ENCODE peak calls at places on chromosomes 4 and X, in eight cellular contexts. N is endothelial cell of umbilical vein, P is HCT116, L is K562, I is H1, T is SK-N-SH, U is HepG2, R is GM12878. J is an unnamed sample.

GRCh38 chrX:45669715-45670360 is 469.2 kb upstream of the DIPK2B start:
- DNase-seq in N (no peak), P (no peak), L (no peak), I (no peak), T (no peak), U (no peak), R (no peak), J (no peak)

GRCh38 chrX:115609621-115610020 is 48.6 kb downstream of the PLS3 start:
- DNase-seq in N (peak; percentile 17), P (no peak), L (no peak), I (no peak), T (no peak), U (no peak), R (no peak), J (no peak)

GRCh38 chr4:145012841-145013240 is 85.2 kb downstream of the ANAPC10 start:
- DNase-seq in N (peak; percentile 95), P (no peak), L (no peak), I (no peak), T (no peak), U (peak; percentile 10), R (no peak), J (peak; percentile 82)

GRCh38 chr4:151129801-151130200 is 30.4 kb downstream of the RPS3A start:
- DNase-seq in N (peak; percentile 78), P (no peak), L (no peak), I (no peak), T (no peak), U (no peak), R (no peak), J (no peak)

GRCh38 chrX:8748855-8749254 is 16.9 kb upstream of the ANOS1 start:
- DNase-seq in N (peak; percentile 22), P (no peak), L (peak; percentile 22), I (no peak), T (peak; percentile 47), U (no peak), R (no peak), J (peak; percentile 16)

GRCh38 chr4:7420661-7421040 is 14.1 kb downstream of the PSAPL1 start:
- DNase-seq in N (no peak), P (no peak), L (no peak), I (peak; percentile 26), T (no peak), U (no peak), R (no peak), J (no peak)

GRCh38 chr4:165784672-165785071 is 88.4 kb upstream of the TLL1 start:
- DNase-seq in N (no peak), P (no peak), L (no peak), I (no peak), T (no peak), U (no peak), R (no peak), J (no peak)

GRCh38 chr4:118954246-118954645 is 65.6 kb downstream of the SYNPO2 start:
- DNase-seq in N (peak; percentile 32), P (peak; percentile 15), L (no peak), I (no peak), T (no peak), U (no peak), R (no peak), J (no peak)

GRCh38 chrX:95629737-95630136 is 1054.9 kb upstream of the DIAPH2 start:
- DNase-seq in N (no peak), P (no peak), L (no peak), I (no peak), T (no peak), U (no peak), R (no peak), J (peak; percentile 3)

GRCh38 chr4:77618383-77619241 is 13.0 kb downstream of the CXCL13 start:
- DNase-seq in N (peak; percentile 75), P (peak; percentile 67), L (peak; percentile 66), I (peak; percentile 83), T (peak; percentile 68), U (peak; percentile 40), R (no peak), J (no peak)

GRCh38 chr4:54392459-54392858 is 163.4 kb downstream of the PDGFRA start:
- DNase-seq in N (no peak), P (no peak), L (no peak), I (no peak), T (no peak), U (no peak), R (no peak), J (no peak)

GRCh38 chr4:153137168-153137567 is 67.1 kb upstream of the TRIM2 start:
- DNase-seq in N (peak; percentile 20), P (no peak), L (no peak), I (no peak), T (no peak), U (no peak), R (no peak), J (no peak)

GRCh38 chrX:2962346-2962745 is 33.2 kb upstream of the ARSD start:
- DNase-seq in N (no peak), P (no peak), L (no peak), I (no peak), T (no peak), U (peak; percentile 3), R (no peak), J (no peak)

GRCh38 chrX:111483876-111484275 is 27.6 kb upstream of the SERTM2 start:
- DNase-seq in N (no peak), P (no peak), L (no peak), I (no peak), T (no peak), U (no peak), R (no peak), J (no peak)

GRCh38 chrX:84188320-84188834 is 378 bp upstream of the RPS6KA6 start:
- DNase-seq in N (peak; percentile 53), P (no peak), L (no peak), I (peak; percentile 53), T (peak; percentile 82), U (no peak), R (no peak), J (no peak)

GRCh38 chr4:132065940-132066495 is 1083.1 kb upstream of the PCDH10 start:
- DNase-seq in N (peak; percentile 5), P (no peak), L (no peak), I (no peak), T (no peak), U (no peak), R (no peak), J (no peak)

GRCh38 chrX:66988331-66988730 is 349.5 kb upstream of the EDA2R start:
- DNase-seq in N (no peak), P (no peak), L (no peak), I (no peak), T (no peak), U (no peak), R (no peak), J (no peak)

GRCh38 chr4:85842540-85842939 is 367.6 kb downstream of the ARHGAP24 start:
- DNase-seq in N (peak; percentile 96), P (no peak), L (no peak), I (no peak), T (no peak), U (no peak), R (no peak), J (no peak)
- H3K4me3 ChIP-seq in N (no peak overlapping the region), P (no peak overlapping the region), L (no peak overlapping the region), I (no peak overlapping the region), T (no peak overlapping the region), U (no peak overlapping the region), R (no peak overlapping the region), J (no peak overlapping the region)

GRCh38 chrX:65902011-65902410 is 137.9 kb downstream of the VSIG4 start:
- DNase-seq in N (no peak), P (no peak), L (no peak), I (no peak), T (no peak), U (no peak), R (no peak), J (no peak)
- TF ChIP-seq POLR2AphosphoS5 in N (no peak), P (no peak), L (no peak), I (no peak), T (no peak), U (no peak), R (no peak), J (no peak)

DNA sequence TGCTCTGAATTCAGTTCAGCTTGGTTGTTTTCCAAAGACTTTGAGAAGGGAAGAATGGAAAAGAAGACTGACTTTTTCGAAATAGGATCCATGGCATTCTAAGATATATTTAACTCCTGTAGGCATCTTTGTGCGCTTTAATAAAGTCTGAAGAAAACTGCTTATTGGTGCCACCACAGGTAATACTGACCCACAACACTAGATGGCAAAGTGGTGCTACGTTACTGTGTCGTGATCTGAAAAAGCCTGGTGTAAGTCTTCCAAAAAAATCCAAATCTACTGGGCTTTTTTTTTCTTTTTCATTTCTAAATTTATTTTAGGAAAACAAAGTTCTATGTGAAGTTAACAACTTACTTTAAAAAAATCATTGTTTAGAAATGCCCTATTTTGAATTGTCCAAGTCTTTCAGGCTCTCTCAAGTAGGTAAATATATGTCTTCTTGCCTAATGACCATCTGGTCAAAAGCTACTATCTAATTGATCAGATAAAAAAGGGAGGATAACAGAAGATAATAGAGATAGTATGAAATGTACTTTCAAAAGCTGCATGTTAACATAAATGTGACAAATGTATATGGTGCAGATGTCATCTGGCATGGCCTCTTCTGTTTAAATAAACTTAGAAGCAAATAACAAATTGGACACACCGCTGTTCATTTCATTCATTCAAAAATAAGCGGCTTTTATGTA is 47.0 kb upstream of the MID1IP1 start:
- DNase-seq in N (peak; percentile 62), P (peak; percentile 32), L (peak; percentile 25), I (no peak), T (peak; percentile 47), U (peak; percentile 19), R (peak; percentile 31), J (peak; percentile 28)
- H3K9ac ChIP-seq in N (no peak overlapping the region), P (no peak overlapping the region), L (no peak overlapping the region), I (no peak overlapping the region), T (no peak overlapping the region), U (no peak overlapping the region), R (no peak overlapping the region), J (no peak overlapping the region)

GRCh38 chr4:52038109-52038912 is at the start of gene SGCB:
- DNase-seq in N (peak; percentile 42), P (no peak), L (peak; percentile 39), I (peak; percentile 82), T (peak; percentile 97), U (no peak), R (no peak), J (no peak)

GRCh38 chr4:52037730-52038108 is 380 bp downstream of the SGCB start:
- DNase-seq in N (peak; percentile 42), P (no peak), L (no peak), I (peak; percentile 76), T (peak; percentile 90), U (no peak), R (no peak), J (no peak)

GRCh38 chr4:52035190-52035589 is 2.9 kb downstream of the SGCB start:
- DNase-seq in N (no peak), P (no peak), L (no peak), I (no peak), T (no peak), U (no peak), R (no peak), J (no peak)

GRCh38 chr4:52032005-52032404 is 6.1 kb downstream of the SGCB start:
- DNase-seq in N (no peak), P (no peak), L (no peak), I (no peak), T (no peak), U (no peak), R (no peak), J (no peak)

GRCh38 chr4:52036875-52037274 is 1.2 kb downstream of the SGCB start:
- DNase-seq in N (peak; percentile 20), P (no peak), L (no peak), I (no peak), T (no peak), U (no peak), R (no peak), J (no peak)
- H3K4me3 ChIP-seq in N (no peak overlapping the region), P (no peak overlapping the region), L (no peak overlapping the region), I (peak overlapping the region; percentile 41), T (peak overlapping the region; percentile 61), U (no peak overlapping the region), R (no peak overlapping the region), J (peak overlapping the region; percentile 93)